ENCODE peak calls at places on chromosome 1, in nine cellular contexts. X, J, P, A, Z, O, F, S and C are unnamed samples.

GRCh38 chr1:7339014-7339413 is 432.1 kb upstream of the VAMP3 start:
- DNase-seq in S (no peak), J (no peak), P (no peak), O (no peak), X (no peak), F (no peak), A (no peak), Z (no peak), C (no peak)

GRCh38 chr1:244970236-244970652 is 105.9 kb upstream of the HNRNPU start:
- DNase-seq in F (peak), X (peak), O (peak), J (peak), A (peak), S (peak), Z (peak), P (peak), C (peak)

GRCh38 chr1:247407180-247407616 is 8.8 kb upstream of the NLRP3 start:
- DNase-seq in O (no peak), P (peak), X (no peak), Z (no peak), A (peak), S (peak), J (peak), F (no peak), C (no peak)

GRCh38 chr1:198125995-198126758 is 30.6 kb upstream of the NEK7 start:
- DNase-seq in A (no peak), F (peak), X (no peak), J (peak), O (no peak), Z (no peak), S (no peak), P (peak), C (peak)

GRCh38 chr1:3740038-3740437 is 12.2 kb upstream of the CCDC27 start:
- DNase-seq in X (no peak), A (no peak), P (no peak), O (no peak), F (no peak), Z (no peak), J (no peak), S (no peak), C (no peak)

GRCh38 chr1:189678779-189679178 is 798.9 kb downstream of the BRINP3 start:
- DNase-seq in J (no peak), S (no peak), Z (no peak), P (peak), O (no peak), A (no peak), F (no peak), X (no peak), C (no peak)

GRCh38 chr1:156709743-156710489 is 4.5 kb upstream of the CRABP2 start:
- DNase-seq in Z (no peak), F (peak), J (peak), A (no peak), P (peak), S (peak), O (no peak), X (no peak), C (peak)

GRCh38 chr1:218692808-218693207 is 347.7 kb downstream of the TGFB2 start:
- DNase-seq in S (no peak), A (no peak), Z (no peak), X (no peak), F (no peak), O (no peak), P (no peak), J (no peak), C (no peak)

GRCh38 chr1:52153898-52154297 is 12.0 kb downstream of the ZFYVE9 start:
- DNase-seq in X (no peak), Z (no peak), J (no peak), A (no peak), O (no peak), S (no peak), F (peak), P (no peak), C (no peak)

GRCh38 chr1:97943354-97943753 is 22.5 kb upstream of the DPYD start:
- DNase-seq in O (no peak), Z (peak), X (no peak), A (no peak), P (no peak), F (peak), J (peak), S (no peak), C (peak)

GRCh38 chr1:47434051-47434842 is 3.6 kb upstream of the FOXD2 start:
- DNase-seq in F (peak), J (peak), P (no peak), Z (no peak), A (peak), X (no peak), O (no peak), S (peak), C (peak)

GRCh38 chr1:31576201-31576669 is at the start of gene TINAGL1:
- DNase-seq in Z (no peak), J (no peak), X (no peak), F (no peak), P (peak), S (peak), O (no peak), A (peak), C (peak)